ENCODE peak calls at places on chromosomes 4 and X, in seven cellular contexts. N is endodermal cell, K is DMS 273 treated with DMSO at 0.1 percent for 48 hours, J is DMS153, M is astrocyte of the hippocampus, L is tibial nerve, A is lower lobe of right lung. R is an unnamed sample.

GRCh38 chr4:140858897-140859296 is 102.7 kb upstream of the TBC1D9 start:
- DNase-seq in N (peak; percentile 73), K (no peak), J (no peak), M (peak; percentile 89), L (no peak), A (no peak), R (no peak)

GRCh38 chr4:114271031-114271430 is 291.6 kb upstream of the ARSJ start:
- DNase-seq in N (no peak), K (no peak), J (no peak), M (no peak), L (no peak), A (no peak), R (no peak)

GRCh38 chrX:135625995-135626394 is 87.4 kb upstream of the CT45A1 start:
- DNase-seq in N (peak; percentile 41), K (no peak), J (no peak), M (peak; percentile 12), L (no peak), A (no peak), R (no peak)

GRCh38 chr4:54229631-54230478 is 762 bp downstream of the PDGFRA start:
- DNase-seq in N (peak; percentile 81), K (no peak), J (no peak), M (peak; percentile 86), L (no peak), A (peak; percentile 46), R (peak; percentile 74)

GRCh38 chrX:69104756-69105434 is 60.4 kb downstream of the PJA1 start:
- DNase-seq in N (peak; percentile 64), K (no peak), J (no peak), M (no peak), L (no peak), A (no peak), R (no peak)

GRCh38 chrX:132956421-132957210 is 1.8 kb downstream of the HS6ST2 start:
- DNase-seq in N (peak; percentile 73), K (no peak), J (no peak), M (peak; percentile 39), L (no peak), A (no peak), R (no peak)

GRCh38 chr4:140856692-140857091 is 100.5 kb upstream of the TBC1D9 start:
- DNase-seq in N (peak; percentile 89), K (no peak), J (peak; percentile 78), M (peak; percentile 88), L (no peak), A (no peak), R (no peak)

GRCh38 chrX:115892787-115893671 is 277.5 kb upstream of the AGTR2 start:
- DNase-seq in N (peak; percentile 86), K (no peak), J (peak; percentile 57), M (peak; percentile 70), L (no peak), A (no peak), R (no peak)

GRCh38 chrX:1011632-1012283 is 200.7 kb downstream of the CRLF2 start:
- DNase-seq in N (no peak), K (no peak), J (no peak), M (no peak), L (no peak), A (no peak), R (peak; percentile 21)

GRCh38 chrX:115563633-115564182 is 2.7 kb downstream of the PLS3 start:
- DNase-seq in N (no peak), K (no peak), J (no peak), M (no peak), L (no peak), A (no peak), R (no peak)

GRCh38 chr4:98474408-98474844 is 184.0 kb downstream of the TSPAN5 start:
- DNase-seq in N (no peak), K (no peak), J (no peak), M (peak; percentile 80), L (no peak), A (no peak), R (no peak)

GRCh38 chrX:123481908-123482873 is 250.7 kb downstream of the THOC2 start:
- DNase-seq in N (no peak), K (no peak), J (no peak), M (peak; percentile 26), L (no peak), A (no peak), R (no peak)

GRCh38 chr4:122227202-122227601 is 75.1 kb downstream of the BLTP1 start:
- DNase-seq in N (no peak), K (no peak), J (no peak), M (no peak), L (no peak), A (no peak), R (no peak)

GRCh38 chr4:8523175-8523574 is 57.0 kb upstream of the GPR78 start:
- DNase-seq in N (no peak), K (no peak), J (no peak), M (no peak), L (no peak), A (no peak), R (no peak)

GRCh38 chrX:151984328-151984727 is 9.9 kb upstream of the GABRE start:
- DNase-seq in N (no peak), K (no peak), J (no peak), M (peak; percentile 65), L (no peak), A (no peak), R (no peak)